ENCODE peak calls at places on chromosomes 7 and 10, in eight cellular contexts. J is Calu3, C is LoVo, K is spleen, T is occipital lobe, S is fibroblast of the aortic adventitia, A is HepG2, F is AG10803. I is an unnamed sample.
A peak's percentile ranks its signal among the peaks of the same experiment; 100 is the strongest.

GRCh38 chr10:16779375-16779774 is 37.8 kb downstream of the RSU1 start:
- DNase-seq in J (no peak), C (no peak), K (no peak), T (no peak), S (no peak), A (no peak), F (no peak), I (no peak)

GRCh38 chr7:107035446-107035845 is 9.1 kb upstream of the PRKAR2B start:
- DNase-seq in J (no peak), C (peak; percentile 31), K (no peak), T (no peak), S (peak; percentile 37), A (no peak), F (peak; percentile 79), I (peak; percentile 81)

GRCh38 chr10:32938554-32939061 is 19.4 kb downstream of the ITGB1 start:
- DNase-seq in J (peak; percentile 55), C (no peak), K (peak; percentile 73), T (peak; percentile 25), S (no peak), A (peak; percentile 83), F (peak; percentile 38), I (peak; percentile 18)

GRCh38 chr10:129472696-129473555 is 5.9 kb downstream of the MGMT start:
- DNase-seq in J (no peak), C (no peak), K (no peak), T (no peak), S (no peak), A (no peak), F (no peak), I (no peak)

GRCh38 chr10:84375011-84375410 is 46.6 kb downstream of the CCSER2 start:
- DNase-seq in J (peak; percentile 40), C (peak; percentile 53), K (no peak), T (no peak), S (peak; percentile 81), A (peak; percentile 51), F (peak; percentile 53), I (peak; percentile 22)

GRCh38 chr10:24551161-24551560 is 172.5 kb downstream of the ARHGAP21 start:
- DNase-seq in J (peak; percentile 40), C (no peak), K (no peak), T (no peak), S (no peak), A (no peak), F (no peak), I (no peak)

GRCh38 chr10:85995791-85996190 is 370.8 kb downstream of the GRID1 start:
- DNase-seq in J (peak; percentile 12), C (no peak), K (no peak), T (no peak), S (no peak), A (peak; percentile 18), F (peak; percentile 3), I (no peak)

GRCh38 chr7:85829817-85830432 is 643.1 kb upstream of the SEMA3D start:
- DNase-seq in J (no peak), C (peak; percentile 20), K (no peak), T (no peak), S (peak; percentile 55), A (no peak), F (peak; percentile 34), I (no peak)

GRCh38 chr7:16652888-16653287 is 6.9 kb downstream of the BZW2 start:
- DNase-seq in J (peak; percentile 90), C (peak; percentile 19), K (no peak), T (no peak), S (no peak), A (no peak), F (no peak), I (no peak)

GRCh38 chr10:99395750-99396445 is 34.5 kb downstream of the GOT1 start:
- DNase-seq in J (no peak), C (peak; percentile 44), K (no peak), T (no peak), S (peak; percentile 44), A (peak; percentile 89), F (peak; percentile 88), I (peak; percentile 85)

GRCh38 chr7:55181774-55182173 is 163.0 kb downstream of the EGFR start:
- DNase-seq in J (no peak), C (no peak), K (no peak), T (no peak), S (no peak), A (no peak), F (no peak), I (no peak)

GRCh38 chr10:32056136-32057040 is at the start of gene KIF5B:
- DNase-seq in J (peak; percentile 94), C (peak; percentile 91), K (peak; percentile 96), T (peak; percentile 83), S (peak; percentile 83), A (peak; percentile 74), F (peak; percentile 80), I (peak; percentile 100)